ENCODE peak calls at places on chromosomes 5 and 9, in nine cellular contexts. A is IMR-90, N is body of pancreas, J is suprapubic skin, L is ovary, E is H54, I is heart left ventricle, X is endothelial cell of umbilical vein, F is gastrocnemius medialis. W is an unnamed sample.

GRCh38 chr9:124436320-124436719 is 13.9 kb upstream of the ADGRD2 start:
- DNase-seq in A (no peak), N (no peak), J (no peak), L (no peak), E (no peak), I (no peak), X (no peak), F (no peak), W (no peak)

GRCh38 chr5:78367318-78367991 is 7.0 kb downstream of the SCAMP1 start:
- DNase-seq in A (no peak), N (no peak), J (no peak), L (no peak), E (no peak), I (no peak), X (no peak), F (no peak), W (no peak)

GRCh38 chr9:81592890-81593271 is 96.5 kb downstream of the TLE1 start:
- DNase-seq in A (no peak), N (no peak), J (no peak), L (no peak), E (no peak), I (peak; percentile 63), X (no peak), F (peak; percentile 38), W (no peak)

GRCh38 chr9:88722753-88723152 is 187.8 kb downstream of the NXNL2 start:
- DNase-seq in A (peak; percentile 26), N (no peak), J (no peak), L (no peak), E (no peak), I (no peak), X (peak; percentile 69), F (no peak), W (no peak)

GRCh38 chr9:101514056-101514455 is 19.6 kb upstream of the RNF20 start:
- DNase-seq in A (peak; percentile 72), N (no peak), J (no peak), L (no peak), E (no peak), I (no peak), X (no peak), F (no peak), W (no peak)

GRCh38 chr5:82605441-82605973 is 327.4 kb upstream of the RPS23 start:
- DNase-seq in A (no peak), N (no peak), J (no peak), L (no peak), E (no peak), I (no peak), X (no peak), F (no peak), W (no peak)

GRCh38 chr5:92775711-92776615 is 805.1 kb downstream of the NR2F1-AS1 start:
- DNase-seq in A (peak; percentile 62), N (no peak), J (no peak), L (no peak), E (no peak), I (no peak), X (no peak), F (no peak), W (no peak)

GRCh38 chr9:124188331-124189110 is 69.2 kb upstream of the NEK6 start:
- DNase-seq in A (no peak), N (no peak), J (no peak), L (no peak), E (no peak), I (no peak), X (no peak), F (no peak), W (no peak)

DNA sequence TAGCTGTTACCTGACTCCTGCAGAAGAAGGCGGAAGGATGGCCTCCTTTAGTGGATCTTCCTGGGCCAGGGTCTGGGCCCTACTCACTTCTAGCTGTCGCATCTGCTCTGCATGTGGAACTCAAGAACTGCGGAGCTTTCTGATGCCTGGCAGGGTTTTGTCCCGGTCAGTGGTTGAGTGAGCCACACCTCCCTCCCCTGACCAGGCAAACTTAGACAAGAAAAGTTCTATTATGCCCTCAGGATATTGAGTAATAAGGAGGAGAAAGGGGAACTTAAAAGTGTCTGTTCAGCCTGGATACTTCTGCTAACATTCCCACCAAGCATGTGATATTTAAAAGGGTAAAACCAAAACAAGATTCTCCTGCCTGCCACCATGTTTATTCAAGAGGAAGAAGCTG is at the start of gene FYB1:
- DNase-seq in A (no peak), N (no peak), J (peak; percentile 67), L (no peak), E (no peak), I (peak; percentile 19), X (no peak), F (peak; percentile 28), W (peak; percentile 38)
- TF ChIP-seq POLR2A in A (no peak), N (no peak), J (no peak), L (no peak), E (no peak), I (no peak), X (no peak), F (no peak), W (no peak)

GRCh38 chr9:131499254-131499653 is 3.5 kb upstream of the POMT1 start:
- DNase-seq in A (no peak), N (no peak), J (no peak), L (no peak), E (no peak), I (no peak), X (no peak), F (no peak), W (no peak)
- TF ChIP-seq POLR2A in A (no peak), N (no peak), J (no peak), L (no peak), E (no peak), I (no peak), X (no peak), F (no peak), W (no peak)

DNA sequence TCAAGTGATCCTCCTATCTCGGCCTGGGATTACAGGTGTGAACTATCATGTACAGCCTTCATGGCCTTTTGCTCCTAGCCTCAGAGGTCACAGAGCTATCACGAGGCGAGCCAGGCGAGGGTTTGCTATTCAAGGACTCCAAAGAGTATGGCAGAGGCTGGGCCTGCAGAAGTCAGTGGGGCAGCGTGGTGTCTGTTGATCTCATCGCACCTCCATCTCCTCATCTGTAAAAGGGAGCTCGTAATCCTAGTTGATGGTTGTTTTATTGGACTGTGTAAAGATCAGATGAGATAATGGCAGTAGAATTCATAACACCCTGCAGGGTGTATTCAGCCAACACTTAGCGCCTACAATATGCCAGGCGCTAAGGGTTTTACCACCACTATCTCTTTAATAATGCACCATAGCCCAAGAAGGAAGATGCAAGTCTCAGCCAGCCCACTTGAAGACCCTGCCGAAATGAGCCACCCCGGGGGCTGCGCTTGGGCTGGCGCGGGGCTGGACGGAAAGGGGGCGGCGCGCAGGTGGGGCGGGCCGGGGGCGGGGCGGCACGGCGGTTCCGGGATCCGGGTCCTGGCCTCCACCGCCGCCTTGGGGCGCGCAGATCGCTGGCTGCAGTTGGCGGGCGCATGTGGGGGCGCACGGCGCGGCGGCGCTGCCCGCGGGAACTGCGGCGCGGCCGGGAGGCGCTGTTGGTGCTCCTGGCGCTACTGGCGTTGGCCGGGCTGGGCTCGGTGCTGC is at the start of gene GALNT12:
- DNase-seq in A (no peak), N (peak; percentile 50), J (peak; percentile 60), L (no peak), E (no peak), I (no peak), X (no peak), F (no peak), W (no peak)
- TF ChIP-seq POLR2A in A (no peak), N (peak; percentile 26), J (no peak), L (no peak), E (peak; percentile 62), I (no peak), X (no peak), F (no peak), W (no peak)

DNA sequence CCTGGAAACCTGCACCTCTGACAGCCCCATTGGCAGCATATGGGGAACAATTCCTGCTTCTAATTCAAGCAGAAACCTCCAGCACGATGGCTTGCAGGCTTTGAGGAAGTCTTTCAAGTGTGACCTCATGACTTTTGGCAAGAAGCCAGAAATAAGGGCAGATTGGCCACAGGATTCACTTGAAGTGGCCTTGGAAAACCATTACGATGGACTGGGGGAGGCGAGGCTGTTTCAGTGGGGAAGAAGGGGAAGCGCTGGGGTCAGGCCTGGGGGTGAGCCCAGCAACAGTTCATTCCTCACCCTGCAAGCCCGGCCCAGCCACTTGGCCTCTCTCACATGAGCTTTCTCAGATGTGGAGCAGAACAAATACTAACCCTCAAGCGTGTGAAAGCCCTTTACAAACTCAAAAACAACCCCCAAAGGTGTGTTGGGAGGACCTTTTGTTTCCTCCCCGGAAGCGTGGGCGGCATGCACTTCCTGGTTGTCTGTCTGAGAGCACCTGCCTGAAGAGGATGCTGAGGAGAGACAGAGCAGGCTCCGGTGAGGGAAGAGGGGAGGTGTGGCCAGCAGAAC is 26.9 kb upstream of the EEIG1 start:
- DNase-seq in A (peak; percentile 27), N (peak; percentile 57), J (peak; percentile 68), L (peak; percentile 60), E (peak; percentile 61), I (peak; percentile 66), X (peak; percentile 86), F (no peak), W (peak; percentile 50)
- TF ChIP-seq POLR2A in A (no peak), N (no peak), J (no peak), L (no peak), E (no peak), I (no peak), X (no peak), F (no peak), W (no peak)